ENCODE peak calls at places on chromosomes 5 and 9, in six cellular contexts. R is H1, P is IMR-90, Z is H9, K is neuronal stem cell, E is mesendoderm. M is an unnamed sample.
A peak's percentile ranks its signal among the peaks of the same experiment; 100 is the strongest.

GRCh38 chr9:95776131-95776530 is 99.4 kb upstream of the ERCC6L2 start:
- DNase-seq in R (no peak), P (peak; percentile 79), Z (no peak), K (no peak), E (no peak), M (no peak)

GRCh38 chr5:33997331-33997983 is 10.4 kb downstream of the AMACR start:
- DNase-seq in R (no peak), P (peak; percentile 88), Z (peak; percentile 41), K (no peak), E (peak; percentile 71), M (peak; percentile 67)

GRCh38 chr5:16976625-16977008 is 40.5 kb upstream of the MYO10 start:
- DNase-seq in R (no peak), P (no peak), Z (no peak), K (no peak), E (no peak), M (no peak)

GRCh38 chr9:7173139-7173538 is 415.4 kb downstream of the KDM4C start:
- DNase-seq in R (no peak), P (no peak), Z (no peak), K (no peak), E (no peak), M (no peak)

GRCh38 chr5:81590498-81591384 is 160.2 kb downstream of the SSBP2 start:
- DNase-seq in R (peak; percentile 17), P (peak; percentile 10), Z (no peak), K (peak; percentile 5), E (no peak), M (peak; percentile 3)

GRCh38 chr5:177403194-177403825 is 2.8 kb upstream of the PFN3 start:
- DNase-seq in R (no peak), P (peak; percentile 12), Z (peak; percentile 72), K (peak; percentile 32), E (peak; percentile 36), M (peak; percentile 64)

GRCh38 chr9:72871685-72872084 is 81.2 kb downstream of the ALDH1A1 start:
- DNase-seq in R (no peak), P (peak; percentile 1), Z (no peak), K (no peak), E (no peak), M (peak; percentile 18)

GRCh38 chr5:144304683-144305082 is 134.0 kb downstream of the KCTD16 start:
- DNase-seq in R (no peak), P (no peak), Z (no peak), K (no peak), E (no peak), M (no peak)

GRCh38 chr9:135898634-135899407 is 8.5 kb downstream of the CAMSAP1 start:
- DNase-seq in R (no peak), P (peak; percentile 85), Z (no peak), K (no peak), E (no peak), M (no peak)

GRCh38 chr9:97354637-97355036 is 47.2 kb downstream of the CCDC180 start:
- DNase-seq in R (no peak), P (no peak), Z (no peak), K (no peak), E (no peak), M (no peak)

GRCh38 chr9:32928912-32929311 is 72.5 kb downstream of the APTX start:
- DNase-seq in R (no peak), P (no peak), Z (no peak), K (no peak), E (no peak), M (no peak)

GRCh38 chr9:8337834-8338233 is 538.3 kb upstream of the DMAC1 start:
- DNase-seq in R (no peak), P (no peak), Z (no peak), K (no peak), E (peak; percentile 74), M (no peak)

GRCh38 chr9:8331507-8331906 is 531.9 kb upstream of the DMAC1 start:
- DNase-seq in R (no peak), P (no peak), Z (no peak), K (no peak), E (no peak), M (no peak)

GRCh38 chr9:8332871-8333270 is 533.3 kb upstream of the DMAC1 start:
- DNase-seq in R (no peak), P (no peak), Z (no peak), K (no peak), E (peak; percentile 94), M (peak; percentile 4)

GRCh38 chr9:8329561-8330283 is 530.1 kb upstream of the DMAC1 start:
- DNase-seq in R (no peak), P (no peak), Z (peak; percentile 47), K (no peak), E (peak; percentile 23), M (no peak)

DNA sequence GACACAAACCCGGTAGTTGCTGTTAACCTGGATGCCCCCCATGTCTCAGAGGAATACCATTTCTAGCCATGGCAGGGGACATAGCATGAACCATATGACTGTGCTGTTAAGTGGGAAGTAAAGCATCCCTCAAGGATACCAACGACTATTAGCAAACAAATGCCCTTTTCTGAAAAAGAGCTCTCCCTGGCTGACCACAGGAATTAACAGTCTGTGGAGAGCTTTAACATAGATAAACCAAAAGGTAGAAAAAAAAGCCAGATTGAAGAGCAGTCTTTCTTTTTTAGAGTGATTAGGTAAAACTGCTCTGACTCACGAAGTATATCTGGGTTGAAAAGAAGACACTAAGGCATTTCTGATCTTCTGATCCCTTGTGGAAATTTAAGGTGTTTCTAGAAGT is 532.7 kb upstream of the DMAC1 start:
- DNase-seq in R (no peak), P (no peak), Z (no peak), K (no peak), E (peak; percentile 82), M (peak; percentile 52)
- H2BK15ac ChIP-seq in R (no peak overlapping the region), P (no peak overlapping the region), Z (no peak overlapping the region), K (no peak overlapping the region), E (no peak overlapping the region), M (no peak overlapping the region)

DNA sequence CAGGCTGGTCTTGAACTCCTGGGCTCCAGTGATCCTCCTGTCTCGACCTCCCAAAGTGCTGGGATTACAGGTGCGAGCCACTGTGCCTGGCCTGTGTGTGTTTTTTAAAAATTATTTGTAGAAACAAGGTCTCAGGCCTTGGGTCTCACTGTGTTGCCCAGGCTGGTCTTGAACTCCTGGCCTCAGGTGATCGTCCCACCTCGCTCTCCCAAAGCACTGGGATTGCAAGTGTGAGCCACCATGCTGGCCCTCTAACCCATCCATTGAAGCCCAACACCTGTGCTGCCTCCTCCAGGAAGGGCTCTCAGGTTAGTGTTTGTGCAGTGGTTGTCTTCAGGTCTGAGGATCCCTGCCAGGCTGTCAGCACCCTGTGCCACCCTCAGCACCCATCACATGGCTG is 56.6 kb downstream of the CXXC5 start:
- DNase-seq in R (no peak), P (no peak), Z (no peak), K (no peak), E (no peak), M (no peak)
- H2BK120ac ChIP-seq in R (no peak overlapping the region), P (no peak overlapping the region), Z (no peak overlapping the region), K (no peak overlapping the region), E (no peak overlapping the region), M (no peak overlapping the region)

DNA sequence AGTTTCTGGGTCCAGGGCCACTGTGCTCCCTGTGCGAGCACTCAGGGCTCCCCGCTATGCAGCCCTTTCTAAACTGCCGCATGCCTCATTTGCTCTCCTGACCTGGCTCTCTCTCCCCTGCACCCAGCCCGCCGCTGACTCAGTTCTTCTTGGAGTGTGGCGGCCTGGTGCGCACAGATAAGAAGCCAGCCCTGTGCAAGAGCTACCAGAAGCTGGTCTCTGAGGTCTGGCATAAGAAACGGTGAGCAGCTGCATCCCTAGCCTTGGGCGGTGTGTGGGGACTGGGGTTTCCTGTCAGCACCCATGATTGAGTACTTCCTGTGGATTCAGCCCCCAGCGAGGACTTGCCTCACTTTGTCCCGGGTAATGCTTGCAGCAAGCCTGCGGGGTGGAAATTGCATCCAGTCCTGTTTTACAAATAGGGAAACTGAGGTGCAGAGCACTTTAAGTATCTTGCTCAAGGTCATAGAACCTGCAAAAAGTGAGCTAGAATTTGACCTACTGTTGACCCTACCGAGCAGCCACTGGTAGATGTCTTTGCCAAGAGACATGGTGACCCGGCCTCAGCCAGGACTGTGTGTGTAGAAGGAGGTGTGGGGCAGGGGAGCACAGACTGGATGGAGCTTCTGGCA is 27.9 kb downstream of the USP20 start:
- DNase-seq in R (no peak), P (peak; percentile 81), Z (peak; percentile 32), K (no peak), E (peak; percentile 31), M (peak; percentile 90)
- H2BK15ac ChIP-seq in R (no peak overlapping the region), P (no peak overlapping the region), Z (no peak overlapping the region), K (no peak overlapping the region), E (no peak overlapping the region), M (no peak overlapping the region)

GRCh38 chr5:141681695-141682641 is at the start of gene ARAP3:
- DNase-seq in R (no peak), P (peak; percentile 89), Z (peak; percentile 83), K (peak; percentile 70), E (peak; percentile 89), M (peak; percentile 91)
- H2BK120ac ChIP-seq in R (peak within 1 kb of the TSS; percentile 6), P (peak within 1 kb of the TSS; percentile 94), Z (no peak within 1 kb of the TSS), K (peak within 1 kb of the TSS; percentile 82), E (peak within 1 kb of the TSS; percentile 46), M (peak within 1 kb of the TSS; percentile 82)

GRCh38 chr9:17330097-17330496 is 195.3 kb downstream of the CNTLN start:
- DNase-seq in R (no peak), P (peak; percentile 46), Z (no peak), K (no peak), E (no peak), M (no peak)
- H2BK15ac ChIP-seq in R (no peak overlapping the region), P (no peak overlapping the region), Z (no peak overlapping the region), K (no peak overlapping the region), E (no peak overlapping the region), M (no peak overlapping the region)

GRCh38 chr5:53478411-53479044 is 1.9 kb upstream of the FST start:
- DNase-seq in R (no peak), P (peak; percentile 63), Z (peak; percentile 76), K (peak; percentile 78), E (peak; percentile 88), M (peak; percentile 76)

GRCh38 chr5:53479045-53479655 is 1.3 kb upstream of the FST start:
- DNase-seq in R (no peak), P (peak; percentile 48), Z (no peak), K (no peak), E (peak; percentile 50), M (no peak)

GRCh38 chr5:53480474-53481353 is at the start of gene FST:
- DNase-seq in R (no peak), P (peak; percentile 36), Z (peak; percentile 42), K (peak; percentile 72), E (peak; percentile 63), M (peak; percentile 57)

GRCh38 chr5:53481354-53481886 is 991 bp downstream of the FST start:
- DNase-seq in R (no peak), P (peak; percentile 23), Z (no peak), K (no peak), E (no peak), M (peak; percentile 38)

DNA sequence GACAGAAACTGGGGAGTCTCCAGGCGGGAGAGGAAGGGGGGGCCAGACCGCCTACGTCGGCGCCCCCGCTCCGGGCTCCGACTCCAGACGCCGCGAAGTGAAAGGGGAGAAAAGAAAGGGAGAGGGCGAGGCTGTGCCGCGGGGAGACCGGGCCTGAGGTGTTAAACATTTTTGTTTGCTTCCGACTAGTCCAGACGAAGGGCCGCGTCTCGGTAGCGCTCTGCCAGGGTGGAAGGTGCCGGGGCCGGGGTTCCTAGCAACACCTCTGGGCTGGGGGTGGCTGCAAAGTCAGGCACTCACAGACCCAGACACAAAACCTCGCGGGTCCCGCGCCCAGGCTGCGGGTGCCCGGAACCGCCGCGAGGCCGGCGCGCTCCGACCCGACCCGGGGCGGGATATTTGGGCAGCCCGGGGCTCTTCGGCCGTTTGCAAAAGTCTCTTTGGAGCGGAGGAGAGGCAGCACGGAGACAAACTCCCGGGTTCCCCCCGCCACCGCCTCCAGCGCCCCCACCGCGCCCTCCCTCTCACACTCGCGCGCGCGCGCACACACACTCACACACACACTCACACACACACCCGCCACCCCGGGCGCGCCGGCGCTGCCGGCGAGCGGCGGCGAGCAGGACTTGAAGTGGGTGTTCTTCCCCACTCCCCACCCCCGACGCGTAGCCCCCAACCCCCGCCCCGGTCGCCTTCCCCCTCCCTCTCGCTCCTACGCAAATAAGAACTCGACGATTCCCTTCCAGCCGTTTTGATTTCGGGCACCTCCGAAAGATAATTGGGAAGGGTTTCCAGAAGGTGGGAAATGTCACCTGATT is 564 bp upstream of the FST start:
- DNase-seq in R (no peak), P (peak; percentile 73), Z (peak; percentile 57), K (peak; percentile 61), E (peak; percentile 77), M (peak; percentile 57)
- H2BK120ac ChIP-seq in R (no peak overlapping the region), P (peak overlapping the region; percentile 93), Z (no peak overlapping the region), K (peak overlapping the region; percentile 89), E (peak overlapping the region; percentile 97), M (peak overlapping the region; percentile 83)